ENCODE peak calls at places on chromosomes 1 and 21, in five cellular contexts. T is NCI-H510A; C is stimulated activated CD4-positive, alpha-beta T cell treated with anti-CD3 and anti-CD28 coated beads, Interleukin-4, amount 100 ng/mL, for 4 hours; Q is OCI-M1; Z is ELR. K is an unnamed sample.

GRCh38 chr1:89065077-89065868 is at the start of gene GBP1:
- DNase-seq in T (no peak), C (peak; percentile 36), Q (peak; percentile 92), Z (peak; percentile 73), K (no peak)

GRCh38 chr1:235011599-235012435 is 116.8 kb downstream of the TOMM20 start:
- DNase-seq in T (no peak), C (peak; percentile 98), Q (peak; percentile 90), Z (peak; percentile 100), K (peak; percentile 26)

GRCh38 chr1:113834716-113835115 is 22.4 kb upstream of the RSBN1 start:
- DNase-seq in T (no peak), C (no peak), Q (no peak), Z (peak; percentile 37), K (no peak)

GRCh38 chr1:157193702-157194391 is 55.7 kb upstream of the ETV3 start:
- DNase-seq in T (peak; percentile 64), C (no peak), Q (peak; percentile 86), Z (peak; percentile 70), K (peak; percentile 56)

GRCh38 chr1:27833470-27833869 is 2.9 kb downstream of the PPP1R8 start:
- DNase-seq in T (no peak), C (no peak), Q (no peak), Z (no peak), K (no peak)

GRCh38 chr1:11929849-11930248 is 3.6 kb upstream of the KIAA2013 start:
- DNase-seq in T (peak; percentile 50), C (no peak), Q (peak; percentile 85), Z (peak; percentile 60), K (peak; percentile 33)

GRCh38 chr1:66929289-66929688 is 4.5 kb downstream of the MIER1 start:
- DNase-seq in T (no peak), C (no peak), Q (peak; percentile 69), Z (no peak), K (peak; percentile 36)

GRCh38 chr1:111082421-111083192 is 57.3 kb downstream of the DRAM2 start:
- DNase-seq in T (no peak), C (no peak), Q (no peak), Z (peak; percentile 71), K (no peak)

GRCh38 chr1:53576381-53576801 is 117.2 kb downstream of the DMRTB1 start:
- DNase-seq in T (no peak), C (no peak), Q (no peak), Z (no peak), K (no peak)

GRCh38 chr1:43651188-43651587 is 1.2 kb downstream of the KDM4A start:
- DNase-seq in T (no peak), C (no peak), Q (peak; percentile 27), Z (peak; percentile 17), K (peak; percentile 38)

GRCh38 chr1:4778056-4778455 is 123.6 kb downstream of the AJAP1 start:
- DNase-seq in T (no peak), C (no peak), Q (peak; percentile 64), Z (no peak), K (no peak)

GRCh38 chr1:12433323-12434053 is 184.5 kb downstream of the DHRS3 start:
- DNase-seq in T (no peak), C (no peak), Q (peak; percentile 47), Z (no peak), K (peak; percentile 14)

GRCh38 chr21:31347435-31348032 is 3.5 kb upstream of the TIAM1 start:
- DNase-seq in T (no peak), C (no peak), Q (peak; percentile 29), Z (peak; percentile 39), K (no peak)

GRCh38 chr1:226457307-226457712 is 49.4 kb upstream of the PARP1 start:
- DNase-seq in T (no peak), C (peak; percentile 12), Q (no peak), Z (peak; percentile 52), K (peak; percentile 34)

GRCh38 chr1:11730429-11730861 is 5.5 kb upstream of the AGTRAP start:
- DNase-seq in T (no peak), C (peak; percentile 9), Q (peak; percentile 41), Z (peak; percentile 50), K (no peak)

GRCh38 chr1:232675267-232675666 is 45.3 kb upstream of the SIPA1L2 start:
- DNase-seq in T (no peak), C (no peak), Q (no peak), Z (no peak), K (no peak)

GRCh38 chr1:36094621-36095061 is 5.9 kb downstream of the ADPRS start:
- DNase-seq in T (no peak), C (no peak), Q (no peak), Z (no peak), K (no peak)

GRCh38 chr1:110211503-110212164 is 1.5 kb downstream of the KCNC4 start:
- DNase-seq in T (no peak), C (peak; percentile 43), Q (no peak), Z (no peak), K (peak; percentile 10)

GRCh38 chr1:31239653-31240241 is at the start of gene NKAIN1:
- DNase-seq in T (peak; percentile 47), C (no peak), Q (no peak), Z (peak; percentile 49), K (peak; percentile 10)

GRCh38 chr1:179144621-179145020 is 62.8 kb downstream of the TOR3A start:
- DNase-seq in T (no peak), C (no peak), Q (no peak), Z (peak; percentile 90), K (no peak)

GRCh38 chr1:200448034-200448762 is 38.4 kb upstream of the ZNF281 start:
- DNase-seq in T (no peak), C (no peak), Q (no peak), Z (no peak), K (no peak)

GRCh38 chr1:50977575-50978143 is 7.6 kb downstream of the CDKN2C start:
- DNase-seq in T (no peak), C (no peak), Q (peak; percentile 75), Z (peak; percentile 80), K (peak; percentile 46)

GRCh38 chr1:84078108-84078823 is 65.8 kb upstream of the PRKACB start:
- DNase-seq in T (peak; percentile 63), C (no peak), Q (peak; percentile 50), Z (peak; percentile 67), K (peak; percentile 37)

GRCh38 chr1:200291106-200291505 is 118.7 kb downstream of the ZNF281 start:
- DNase-seq in T (no peak), C (no peak), Q (no peak), Z (no peak), K (no peak)

GRCh38 chr1:209411491-209411929 is 172.0 kb upstream of the CAMK1G start:
- DNase-seq in T (no peak), C (no peak), Q (no peak), Z (peak; percentile 43), K (no peak)

GRCh38 chr1:113479713-113480676 is 89.7 kb downstream of the MAGI3 start:
- DNase-seq in T (no peak), C (no peak), Q (no peak), Z (peak; percentile 16), K (no peak)

GRCh38 chr1:159994896-159995295 is 36.9 kb downstream of the PIGM start:
- DNase-seq in T (no peak), C (no peak), Q (no peak), Z (no peak), K (no peak)

GRCh38 chr1:204190212-204191211 is 5.8 kb downstream of the KISS1 start:
- DNase-seq in T (peak; percentile 39), C (peak; percentile 14), Q (peak; percentile 59), Z (peak; percentile 35), K (no peak)

GRCh38 chr1:221983444-221983843 is 241.6 kb upstream of the DUSP10 start:
- DNase-seq in T (no peak), C (no peak), Q (no peak), Z (no peak), K (no peak)

GRCh38 chr1:150551784-150552691 is 2.8 kb downstream of the ADAMTSL4 start:
- DNase-seq in T (no peak), C (no peak), Q (peak; percentile 98), Z (peak; percentile 92), K (no peak)

GRCh38 chr1:225772323-225772768 is 5.3 kb upstream of the SRP9 start:
- DNase-seq in T (peak; percentile 85), C (no peak), Q (peak; percentile 89), Z (peak; percentile 87), K (peak; percentile 68)

K was measured in erythroblast.